ENCODE peak calls at places on chromosomes 6 and 20, in six cellular contexts. J is NCI-H226, T is left kidney, M is cerebellar cortex, I is AML-193, A is OCI-M1. L is an unnamed sample.

GRCh38 chr6:141117869-141118268 is 1014.9 kb upstream of the GJE1 start:
- DNase-seq in J (no peak), I (no peak), T (no peak), M (no peak), A (no peak), L (no peak)

GRCh38 chr6:33566182-33567084 is 13.6 kb downstream of the BAK1 start:
- DNase-seq in T (peak; percentile 78), A (no peak), M (no peak), I (no peak), J (peak; percentile 73), L (peak; percentile 29)

GRCh38 chr6:30709101-30709868 is 7.8 kb downstream of the MDC1 start:
- DNase-seq in T (no peak), J (no peak), I (no peak), A (no peak), M (no peak), L (no peak)

GRCh38 chr6:84052204-84052882 is 18.8 kb downstream of the MRAP2 start:
- DNase-seq in J (no peak), I (no peak), A (peak; percentile 59), T (peak; percentile 95), M (peak; percentile 71), L (peak; percentile 36)

GRCh38 chr6:56953597-56954388 is 1.1 kb upstream of the BEND6 start:
- DNase-seq in M (peak; percentile 42), J (no peak), T (peak; percentile 56), A (peak; percentile 26), I (peak; percentile 16), L (peak; percentile 24)

GRCh38 chr6:100461273-100461919 is 3.3 kb downstream of the SIM1 start:
- DNase-seq in J (no peak), A (no peak), I (no peak), T (peak; percentile 58), M (no peak), L (no peak)

GRCh38 chr6:142570221-142570671 is 268.4 kb downstream of the ADGRG6 start:
- DNase-seq in J (peak; percentile 66), I (no peak), A (no peak), T (no peak), M (no peak), L (peak; percentile 6)

GRCh38 chr6:136112262-136112661 is 137.8 kb downstream of the MTFR2 start:
- DNase-seq in J (no peak), T (no peak), I (no peak), A (no peak), M (no peak), L (no peak)

GRCh38 chr6:5202206-5202605 is 58.5 kb downstream of the LYRM4 start:
- DNase-seq in M (no peak), T (no peak), I (no peak), A (no peak), J (no peak), L (no peak)

GRCh38 chr20:25116746-25117457 is 35.0 kb upstream of the VSX1 start:
- DNase-seq in T (peak; percentile 27), A (no peak), J (no peak), I (no peak), M (peak; percentile 88), L (no peak)

GRCh38 chr20:4332466-4332865 is 317.1 kb upstream of the RNF24 start:
- DNase-seq in A (no peak), T (no peak), M (peak; percentile 69), J (no peak), I (no peak), L (no peak)

GRCh38 chr6:53906103-53906502 is 111.3 kb downstream of the LRRC1 start:
- DNase-seq in I (no peak), A (no peak), J (no peak), T (no peak), M (no peak), L (no peak)

GRCh38 chr6:28597217-28597835 is 71.6 kb downstream of the GPX5 start:
- DNase-seq in M (peak; percentile 80), T (peak; percentile 48), I (no peak), A (peak; percentile 96), J (peak; percentile 42), L (peak; percentile 71)